ENCODE peak calls at places on chromosomes 16 and 17, in four cellular contexts. X is suprapubic skin, V is transverse colon, F is lower leg skin. H is an unnamed sample.

GRCh38 chr16:84647830-84648594 is at the start of gene KLHL36:
- DNase-seq in X (no peak), F (peak), V (peak), H (peak)

GRCh38 chr17:58337600-58338453 is 9.2 kb upstream of the TSPOAP1 start:
- DNase-seq in X (peak), F (peak), V (peak), H (no peak)

GRCh38 chr17:39001703-39002637 is 34.8 kb upstream of the FBXO47 start:
- DNase-seq in X (peak), V (peak), F (peak), H (peak)

GRCh38 chr16:31063843-31064611 is 10.0 kb downstream of the ZNF668 start:
- DNase-seq in V (no peak), X (no peak), F (no peak), H (no peak)

GRCh38 chr17:75289832-75290337 is 652 bp upstream of the SLC25A19 start:
- DNase-seq in X (peak), F (peak), V (peak), H (peak)

GRCh38 chr17:1002771-1003555 is 6.0 kb downstream of the TIMM22 start:
- DNase-seq in V (no peak), X (no peak), F (no peak), H (no peak)

GRCh38 chr17:17561408-17562144 is 29.9 kb downstream of the PEMT start:
- DNase-seq in X (peak), F (peak), V (peak), H (peak)

GRCh38 chr17:7695586-7695985 is 7.3 kb downstream of the WRAP53 start:
- DNase-seq in X (no peak), F (no peak), V (no peak), H (no peak)

GRCh38 chr17:69828087-69828486 is 246.9 kb upstream of the KCNJ16 start:
- DNase-seq in X (no peak), V (no peak), F (peak), H (no peak)

GRCh38 chr17:76139801-76140660 is 1.0 kb downstream of the FOXJ1 start:
- DNase-seq in F (no peak), X (no peak), V (peak), H (no peak)

GRCh38 chr16:4663756-4664465 is 29.5 kb upstream of the NUDT16L1 start:
- DNase-seq in V (peak), X (no peak), F (peak), H (no peak)

GRCh38 chr16:69537706-69538080 is 28.1 kb upstream of the NFAT5 start:
- DNase-seq in F (no peak), X (no peak), V (no peak), H (no peak)

GRCh38 chr17:1561420-1562177 is 993 bp downstream of the PITPNA start:
- DNase-seq in V (no peak), F (no peak), X (no peak), H (peak)

GRCh38 chr17:7887038-7887481 is 1.5 kb upstream of the CHD3 start:
- DNase-seq in F (no peak), V (no peak), X (no peak), H (no peak)

GRCh38 chr17:40602445-40603443 is 37.5 kb upstream of the CCR7 start:
- DNase-seq in F (no peak), X (no peak), V (no peak), H (no peak)

GRCh38 chr17:78174332-78174869 is 6.0 kb downstream of the SYNGR2 start:
- DNase-seq in X (peak), F (peak), V (peak), H (peak)

GRCh38 chr17:45812102-45812501 is 28.0 kb downstream of the CRHR1 start:
- DNase-seq in X (no peak), V (no peak), F (no peak), H (peak)

GRCh38 chr17:61744804-61745203 is 118.5 kb downstream of the BRIP1 start:
- DNase-seq in X (no peak), F (no peak), V (no peak), H (no peak)

GRCh38 chr17:27226611-27227234 is 67.2 kb upstream of the WSB1 start:
- DNase-seq in F (no peak), X (no peak), V (no peak), H (peak)

GRCh38 chr17:61634942-61635538 is 44.0 kb upstream of the NACA2 start:
- DNase-seq in V (no peak), F (no peak), X (no peak), H (no peak)

GRCh38 chr16:67270931-67271338 is 8.4 kb upstream of the PLEKHG4 start:
- DNase-seq in V (no peak), X (no peak), F (no peak), H (no peak)

GRCh38 chr16:84247844-84248243 is 8.0 kb upstream of the KCNG4 start:
- DNase-seq in V (no peak), X (no peak), F (no peak), H (peak)

GRCh38 chr17:74520790-74521480 is 10.3 kb downstream of the CD300LB start:
- DNase-seq in F (peak), V (no peak), X (peak), H (no peak)

GRCh38 chr17:64369007-64369893 is 21.4 kb downstream of the PECAM1 start:
- DNase-seq in X (no peak), F (no peak), V (no peak), H (no peak)

GRCh38 chr17:80218391-80218790 is 1.7 kb downstream of the SGSH start:
- DNase-seq in F (no peak), V (no peak), X (no peak), H (no peak)

GRCh38 chr17:49069585-49070273 is 62.8 kb upstream of the B4GALNT2 start:
- DNase-seq in X (no peak), F (no peak), V (no peak), H (peak)

GRCh38 chr17:14803781-14804180 is 461.3 kb downstream of the PMP22 start:
- DNase-seq in X (no peak), F (no peak), V (no peak), H (no peak)

GRCh38 chr17:8059131-8059530 is 20.3 kb downstream of the ALOX15B start:
- DNase-seq in V (no peak), F (no peak), X (peak), H (no peak)

GRCh38 chr16:28291651-28292626 is at the start of gene SBK1:
- DNase-seq in X (no peak), F (peak), V (peak), H (peak)

GRCh38 chr16:88785106-88785924 is at the start of gene PIEZO1:
- DNase-seq in X (no peak), V (peak), F (no peak), H (peak)

GRCh38 chr17:7549401-7550055 is 670 bp downstream of the TNFSF12 start:
- DNase-seq in X (no peak), F (no peak), V (peak), H (no peak)

GRCh38 chr16:30429418-30429677 is 482 bp downstream of the DCTPP1 start:
- DNase-seq in F (no peak), X (no peak), V (no peak), H (no peak)

GRCh38 chr17:65694601-65695000 is 133.2 kb upstream of the AXIN2 start:
- DNase-seq in F (no peak), V (no peak), X (no peak), H (no peak)

GRCh38 chr16:21656795-21657768 is 4.7 kb upstream of the IGSF6 start:
- DNase-seq in V (no peak), F (no peak), X (no peak), H (peak)

GRCh38 chr17:50558091-50558490 is 2.4 kb upstream of the CACNA1G start:
- DNase-seq in X (no peak), F (no peak), V (no peak), H (no peak)

GRCh38 chr17:2068589-2069051 is 13.7 kb downstream of the HIC1 start:
- DNase-seq in V (no peak), X (no peak), F (no peak), H (peak)

GRCh38 chr16:87538594-87538993 is 45.8 kb upstream of the ZCCHC14 start:
- DNase-seq in X (no peak), V (no peak), F (no peak), H (no peak)

GRCh38 chr16:13316008-13316407 is 414.6 kb downstream of the SHISA9 start:
- DNase-seq in F (no peak), V (no peak), X (no peak), H (peak)

GRCh38 chr17:3792481-3792880 is 8.5 kb downstream of the ITGAE start:
- DNase-seq in F (no peak), V (no peak), X (no peak), H (no peak)

DNA sequence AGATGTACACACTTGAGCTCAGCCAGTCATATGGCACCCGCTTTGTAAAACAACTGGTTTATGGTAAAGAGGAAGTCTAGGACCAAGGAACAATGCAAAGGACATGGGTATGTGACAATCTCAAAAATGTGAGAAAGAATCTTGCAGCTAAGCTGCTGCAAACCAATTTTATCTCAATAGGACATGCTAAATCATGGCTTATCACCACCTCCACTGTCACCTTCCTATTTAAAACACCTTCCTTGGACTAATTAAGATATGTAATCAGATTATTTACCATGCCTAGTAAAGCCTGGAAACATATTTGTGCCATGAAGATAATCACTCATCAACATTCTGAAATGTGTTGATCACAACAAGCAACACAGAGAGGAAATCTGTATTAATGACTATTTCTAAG is 622.7 kb downstream of the CDH11 start:
- DNase-seq in V (no peak), F (no peak), X (no peak), H (no peak)
- TF ChIP-seq CTCF in V (no peak), F (no peak), X (no peak), H (no peak)

GRCh38 chr16:81095953-81096714 is at the start of gene GCSH:
- DNase-seq in V (peak), X (peak), F (peak), H (peak)
- H3K4me3 ChIP-seq in V (peak), X (peak), F (peak), H (peak)

DNA sequence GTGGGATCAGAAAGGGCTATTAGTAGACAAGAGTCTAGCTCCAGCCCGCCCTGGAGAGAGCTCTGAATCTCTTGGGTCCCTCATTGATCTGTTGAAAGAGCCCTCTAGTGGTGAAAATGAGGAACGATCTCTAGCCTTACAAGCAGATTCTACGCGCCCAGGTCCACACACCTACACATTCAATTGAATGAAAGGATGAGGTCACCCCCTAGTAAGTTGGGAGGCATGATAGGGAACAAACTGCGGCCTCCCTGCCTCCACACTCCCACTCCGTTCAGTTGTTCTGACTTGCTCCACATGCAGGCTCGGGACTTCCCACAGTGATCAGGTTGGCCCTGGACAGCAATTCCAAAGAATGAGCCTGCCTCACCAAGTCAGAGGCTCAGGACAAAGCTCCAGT is 2.9 kb upstream of the CACNG3 start:
- DNase-seq in X (no peak), V (peak), F (no peak), H (peak)
- TF ChIP-seq CTCF in X (no peak), V (peak), F (no peak), H (peak)

GRCh38 chr17:10198509-10199249 is at the start of gene GAS7:
- DNase-seq in F (no peak), X (peak), V (peak), H (no peak)
- H3K4me3 ChIP-seq in F (peak), X (peak), V (peak), H (no peak)